ENCODE peak calls at places on chromosome 17, in seven cellular contexts. S, C, Q, V, L, G and F are unnamed samples.

GRCh38 chr17:73867056-73867455 is 222.8 kb upstream of the SDK2 start:
- DNase-seq in S (no peak), C (no peak), Q (no peak), V (no peak), L (no peak), G (no peak), F (no peak)

GRCh38 chr17:285751-286422 is 66.7 kb downstream of the RPH3AL start:
- DNase-seq in S (no peak), C (no peak), Q (no peak), V (no peak), L (no peak), G (peak; percentile 59), F (peak; percentile 32)

GRCh38 chr17:70868134-70868533 is 698.8 kb downstream of the KCNJ2 start:
- DNase-seq in S (no peak), C (no peak), Q (no peak), V (no peak), L (no peak), G (no peak), F (no peak)

GRCh38 chr17:14451729-14452191 is 150.9 kb downstream of the HS3ST3B1 start:
- DNase-seq in S (no peak), C (no peak), Q (no peak), V (peak; percentile 7), L (no peak), G (no peak), F (no peak)

GRCh38 chr17:74865504-74866197 is 6.0 kb upstream of the GRIN2C start:
- DNase-seq in S (no peak), C (no peak), Q (no peak), V (no peak), L (no peak), G (no peak), F (peak; percentile 44)

GRCh38 chr17:50052822-50053653 is 2.9 kb upstream of the ITGA3 start:
- DNase-seq in S (no peak), C (peak; percentile 68), Q (no peak), V (peak; percentile 38), L (peak; percentile 69), G (no peak), F (peak; percentile 65)

GRCh38 chr17:2146132-2146871 is 91.4 kb downstream of the HIC1 start:
- DNase-seq in S (no peak), C (no peak), Q (no peak), V (no peak), L (no peak), G (peak; percentile 68), F (peak; percentile 65)

GRCh38 chr17:9290226-9290613 is 268.9 kb downstream of the NTN1 start:
- DNase-seq in S (no peak), C (no peak), Q (no peak), V (no peak), L (no peak), G (no peak), F (no peak)

GRCh38 chr17:164536-165235 is 16.8 kb downstream of the DOC2B start:
- DNase-seq in S (peak; percentile 61), C (peak; percentile 72), Q (peak; percentile 10), V (peak; percentile 43), L (no peak), G (peak; percentile 61), F (no peak)

GRCh38 chr17:9520649-9521435 is 54.8 kb downstream of the STX8 start:
- DNase-seq in S (no peak), C (no peak), Q (no peak), V (no peak), L (no peak), G (no peak), F (no peak)

GRCh38 chr17:64147110-64148016 is 17.4 kb upstream of the ERN1 start:
- DNase-seq in S (peak; percentile 44), C (peak; percentile 30), Q (no peak), V (no peak), L (no peak), G (no peak), F (no peak)

GRCh38 chr17:39702901-39703893 is 3.3 kb downstream of the ERBB2 start:
- DNase-seq in S (peak; percentile 59), C (no peak), Q (peak; percentile 43), V (peak; percentile 11), L (no peak), G (peak; percentile 27), F (no peak)

GRCh38 chr17:81909966-81910839 is 996 bp downstream of the PCYT2 start:
- DNase-seq in S (no peak), C (no peak), Q (no peak), V (no peak), L (no peak), G (no peak), F (no peak)

GRCh38 chr17:82960419-82961271 is 118.8 kb upstream of the METRNL start:
- DNase-seq in S (no peak), C (no peak), Q (no peak), V (no peak), L (no peak), G (peak; percentile 63), F (no peak)

GRCh38 chr17:27797390-27798091 is 2.8 kb downstream of the NOS2 start:
- DNase-seq in S (no peak), C (no peak), Q (no peak), V (no peak), L (no peak), G (no peak), F (peak; percentile 19)

GRCh38 chr17:14306602-14307001 is 5.7 kb downstream of the HS3ST3B1 start:
- DNase-seq in S (no peak), C (no peak), Q (no peak), V (no peak), L (no peak), G (no peak), F (no peak)

GRCh38 chr17:40014375-40014980 is 762 bp upstream of the CSF3 start:
- DNase-seq in S (no peak), C (no peak), Q (no peak), V (no peak), L (no peak), G (no peak), F (no peak)

GRCh38 chr17:14470417-14470816 is 169.5 kb downstream of the HS3ST3B1 start:
- DNase-seq in S (no peak), C (no peak), Q (no peak), V (no peak), L (no peak), G (no peak), F (no peak)

GRCh38 chr17:42373896-42374295 is 14.3 kb downstream of the STAT3 start:
- DNase-seq in S (no peak), C (no peak), Q (no peak), V (no peak), L (no peak), G (no peak), F (no peak)
- H3K4me1 ChIP-seq in S (peaks cover 10% of the 10 kb centered on the region), C (peaks cover 34% of the 10 kb centered on the region), Q (peaks cover 13% of the 10 kb centered on the region), V (no peaks in the 10 kb centered on the region), L (peaks cover 38% of the 10 kb centered on the region), G (peaks cover 9% of the 10 kb centered on the region), F (peaks cover 46% of the 10 kb centered on the region)

DNA sequence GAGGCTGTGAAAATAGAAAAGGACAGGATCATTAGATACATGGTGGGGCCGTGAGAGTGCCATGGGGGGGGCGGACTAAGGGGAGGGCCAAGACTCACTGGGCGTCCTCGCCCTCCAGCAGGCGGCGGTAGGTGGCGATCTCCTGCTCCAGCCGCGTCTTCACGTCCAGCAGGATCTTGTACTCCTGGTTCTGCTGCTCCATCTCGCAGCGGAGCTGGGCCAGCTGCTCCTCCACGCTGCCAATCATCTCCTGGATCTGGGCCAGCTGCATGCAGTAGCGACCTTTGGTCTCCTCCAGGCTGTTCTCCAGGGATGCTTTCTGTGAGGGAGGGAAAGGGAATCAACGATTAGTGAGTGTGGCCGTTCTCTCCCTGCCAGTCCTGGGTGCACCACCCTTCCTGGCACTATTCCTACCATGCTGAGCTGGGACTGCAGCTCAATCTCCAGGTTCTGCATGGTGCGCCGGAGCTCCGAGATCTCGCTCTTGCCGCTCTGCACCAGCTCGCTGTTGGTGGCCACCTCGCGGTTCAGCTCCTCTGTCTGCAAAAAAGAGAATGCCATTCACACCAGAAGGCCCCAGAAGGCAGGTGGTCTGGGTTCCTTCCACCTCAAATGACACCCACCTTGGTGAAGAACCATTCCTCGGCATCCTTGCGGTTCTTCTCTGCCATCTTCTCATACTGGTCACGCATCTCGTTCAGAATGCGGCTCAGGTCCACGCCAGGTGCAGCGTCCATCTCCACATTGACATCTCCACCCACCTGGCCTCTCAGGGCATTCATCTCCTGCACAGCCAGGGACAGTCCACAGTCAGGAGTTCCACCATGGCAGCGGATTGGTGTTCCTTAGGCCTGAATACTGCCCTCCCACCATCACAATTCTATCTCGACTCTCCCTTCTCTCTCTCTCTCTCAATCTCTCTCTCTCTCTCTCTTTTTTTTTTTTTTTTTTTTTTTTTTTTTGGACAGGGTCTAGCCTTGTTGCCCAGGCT is 3.3 kb downstream of the KRT14 start:
- DNase-seq in S (no peak), C (no peak), Q (no peak), V (no peak), L (no peak), G (no peak), F (no peak)
- TF ChIP-seq CTCF in S (no peak), C (no peak), Q (no peak), V (no peak), L (no peak), G (no peak), F (no peak)

DNA sequence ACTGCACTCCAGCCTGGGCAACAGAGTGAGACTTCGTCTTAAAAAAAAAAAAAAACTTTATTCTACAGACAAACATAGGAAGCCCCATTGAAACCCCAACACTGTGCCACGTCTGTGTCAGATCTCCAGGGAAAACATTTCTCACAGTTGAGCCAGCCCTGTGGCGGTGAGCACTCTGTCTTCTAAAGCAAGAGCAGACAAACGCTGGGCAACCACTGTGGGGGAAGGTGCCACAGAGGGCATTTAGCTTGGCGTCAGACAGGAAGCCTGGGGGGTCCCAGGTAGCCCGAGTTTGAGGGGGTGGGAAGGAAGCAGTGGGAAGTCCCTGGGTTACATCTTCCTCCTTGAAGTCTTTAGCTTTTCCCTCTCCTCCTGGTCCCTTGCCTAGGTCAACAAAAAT is 16.0 kb downstream of the C17orf100 start:
- DNase-seq in S (no peak), C (no peak), Q (no peak), V (no peak), L (no peak), G (no peak), F (no peak)
- H3K4me1 ChIP-seq in S (peaks cover 4% of the 10 kb centered on the region), C (no peaks in the 10 kb centered on the region), Q (no peaks in the 10 kb centered on the region), V (no peaks in the 10 kb centered on the region), L (no peaks in the 10 kb centered on the region), G (peaks cover 4% of the 10 kb centered on the region), F (no peaks in the 10 kb centered on the region)

GRCh38 chr17:11797803-11798202 is 199.5 kb downstream of the ZNF18 start:
- DNase-seq in S (peak; percentile 17), C (no peak), Q (no peak), V (no peak), L (no peak), G (no peak), F (no peak)
- TF ChIP-seq CTCF in S (peak; percentile 9), C (no peak), Q (peak; percentile 46), V (no peak), L (peak; percentile 11), G (no peak), F (no peak)

GRCh38 chr17:59675231-59675630 is 32.0 kb downstream of the PTRH2 start:
- DNase-seq in S (no peak), C (no peak), Q (no peak), V (no peak), L (no peak), G (no peak), F (no peak)
- H3K4me1 ChIP-seq in S (peaks cover 16% of the 10 kb centered on the region), C (no peaks in the 10 kb centered on the region), Q (no peaks in the 10 kb centered on the region), V (peaks cover 11% of the 10 kb centered on the region), L (peaks cover 12% of the 10 kb centered on the region), G (no peaks in the 10 kb centered on the region), F (no peaks in the 10 kb centered on the region)